ENCODE peak calls at places on chromosomes 13 and 19, in eight cellular contexts. I is endothelial cell, R is fibroblast of lung, Z is stomach, H is gastrocnemius medialis, M is HFF-Myc, Q is AG04450, F is esophagus squamous epithelium. D is an unnamed sample.
A peak's percentile ranks its signal among the peaks of the same experiment; 100 is the strongest.

GRCh38 chr13:45040173-45040572 is 50.8 kb downstream of the GPALPP1 start:
- DNase-seq in F (no peak), Q (no peak), Z (no peak), I (no peak), R (no peak), M (no peak), H (no peak), D (no peak)

GRCh38 chr19:38690832-38691231 is 43.4 kb downstream of the ACTN4 start:
- DNase-seq in H (no peak), M (no peak), F (no peak), R (no peak), I (no peak), Q (no peak), Z (no peak), D (no peak)

GRCh38 chr19:41871573-41872383 is 5.3 kb upstream of the CD79A start:
- DNase-seq in Q (no peak), M (no peak), I (no peak), Z (no peak), F (no peak), H (no peak), R (no peak), D (no peak)

GRCh38 chr19:3324405-3324856 is 42.0 kb upstream of the NFIC start:
- DNase-seq in F (no peak), Z (peak; percentile 77), H (peak; percentile 54), Q (no peak), I (peak; percentile 62), M (no peak), R (no peak), D (no peak)

GRCh38 chr13:64540468-64540867 is 2689.7 kb downstream of the PCDH9 start:
- DNase-seq in M (no peak), R (no peak), Z (no peak), Q (no peak), H (no peak), F (no peak), I (no peak), D (no peak)

GRCh38 chr19:49492573-49493411 is 3.4 kb upstream of the RPS11 start:
- DNase-seq in Q (no peak), F (no peak), H (no peak), R (peak; percentile 34), I (no peak), M (peak; percentile 59), Z (no peak), D (no peak)

GRCh38 chr13:105338044-105338443 is 1197.4 kb downstream of the EFNB2 start:
- DNase-seq in R (peak; percentile 21), Q (no peak), F (no peak), H (no peak), Z (no peak), I (no peak), M (no peak), D (no peak)

GRCh38 chr13:93430346-93430745 is 203.7 kb downstream of the GPC6 start:
- DNase-seq in H (no peak), I (no peak), Z (no peak), Q (no peak), R (no peak), F (no peak), M (no peak), D (no peak)

GRCh38 chr13:32035701-32036100 is 4.1 kb downstream of the FRY start:
- DNase-seq in Z (no peak), M (no peak), Q (no peak), I (no peak), F (no peak), H (no peak), R (no peak), D (no peak)

GRCh38 chr19:801030-801860 is 4.0 kb downstream of the PTBP1 start:
- DNase-seq in I (no peak), R (peak; percentile 43), F (no peak), H (no peak), M (peak; percentile 63), Q (no peak), Z (peak; percentile 84), D (no peak)

GRCh38 chr13:101267656-101268055 is 148.7 kb downstream of the NALCN start:
- DNase-seq in M (no peak), R (no peak), Z (no peak), Q (no peak), H (no peak), F (no peak), I (no peak), D (no peak)

GRCh38 chr19:13172335-13173128 is 22.3 kb downstream of the IER2 start:
- DNase-seq in Q (no peak), H (peak; percentile 66), Z (peak; percentile 88), I (no peak), M (no peak), F (no peak), R (peak; percentile 85), D (no peak)

GRCh38 chr19:39263912-39264305 is 4.3 kb upstream of the IFNL2 start:
- DNase-seq in I (no peak), Q (no peak), M (no peak), H (no peak), F (no peak), R (no peak), Z (no peak), D (no peak)

GRCh38 chr19:7904074-7905020 is 670 bp downstream of the MAP2K7 start:
- DNase-seq in I (no peak), M (no peak), R (no peak), Q (no peak), F (no peak), H (peak; percentile 43), Z (no peak), D (no peak)

GRCh38 chr19:38707512-38708114 is 36.7 kb downstream of the CAPN12 start:
- DNase-seq in I (no peak), H (no peak), M (no peak), Z (peak; percentile 94), R (no peak), F (no peak), Q (no peak), D (no peak)

GRCh38 chr13:44049546-44049945 is 169.8 kb downstream of the LACC1 start:
- DNase-seq in I (no peak), Z (no peak), H (no peak), M (no peak), R (no peak), Q (no peak), F (no peak), D (no peak)

GRCh38 chr13:46324976-46325375 is 62.1 kb downstream of the RUBCNL start:
- DNase-seq in H (no peak), F (no peak), Q (no peak), R (no peak), Z (no peak), M (no peak), I (no peak), D (no peak)

GRCh38 chr13:54287062-54287764 is 1258.6 kb downstream of the OLFM4 start:
- DNase-seq in M (no peak), Z (no peak), R (no peak), H (no peak), I (no peak), F (no peak), Q (no peak), D (no peak)

GRCh38 chr19:5977222-5977784 is 637 bp downstream of the RANBP3 start:
- DNase-seq in F (no peak), Q (no peak), R (no peak), M (no peak), Z (no peak), H (no peak), I (no peak), D (no peak)

DNA sequence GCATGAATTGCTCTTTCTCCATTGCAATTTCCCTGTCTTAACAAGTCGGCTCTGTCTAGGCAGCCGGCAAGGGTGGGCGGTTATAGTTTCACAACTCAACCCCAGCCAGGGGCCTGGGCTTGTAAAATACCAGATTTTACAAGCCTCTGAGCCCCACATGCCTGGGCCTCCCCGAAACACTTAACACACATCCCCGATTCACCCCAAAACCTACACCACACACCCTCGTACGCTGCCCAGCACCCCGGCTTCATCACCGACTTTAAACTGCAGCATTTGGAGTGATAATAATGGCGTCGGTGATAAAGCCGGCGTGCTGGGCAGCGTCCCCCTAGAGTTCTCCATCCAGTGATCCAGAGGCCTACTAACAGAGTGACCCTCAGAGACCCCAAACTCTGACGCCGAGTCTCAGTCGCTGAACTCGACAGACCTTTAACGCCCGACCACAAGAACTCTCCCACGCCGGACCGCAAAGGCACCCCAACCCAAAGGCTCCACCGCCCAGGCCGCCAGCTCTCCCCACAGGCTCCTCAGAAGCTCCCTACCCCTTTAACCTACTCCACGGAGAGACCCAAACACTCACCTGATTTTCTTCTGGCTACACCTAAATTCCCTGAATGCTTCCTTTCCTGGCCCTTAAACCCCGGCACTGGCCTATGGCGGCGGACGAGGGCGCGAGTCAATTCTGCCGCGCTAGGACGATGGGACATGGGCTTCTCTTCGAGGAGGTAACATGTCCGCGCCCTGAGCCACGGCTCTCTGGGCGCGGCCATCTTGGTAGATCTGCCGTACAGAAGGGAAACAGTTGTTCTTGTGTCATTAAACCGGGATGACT is at the start of gene ZNF649:
- DNase-seq in H (peak; percentile 79), R (peak; percentile 86), Z (peak; percentile 81), F (peak; percentile 25), I (peak; percentile 86), Q (peak; percentile 62), M (peak; percentile 56), D (peak; percentile 66)
- TF ChIP-seq CTCF in H (no peak), R (peak; percentile 13), Z (no peak), F (no peak), I (no peak), Q (no peak), M (no peak), D (no peak)

DNA sequence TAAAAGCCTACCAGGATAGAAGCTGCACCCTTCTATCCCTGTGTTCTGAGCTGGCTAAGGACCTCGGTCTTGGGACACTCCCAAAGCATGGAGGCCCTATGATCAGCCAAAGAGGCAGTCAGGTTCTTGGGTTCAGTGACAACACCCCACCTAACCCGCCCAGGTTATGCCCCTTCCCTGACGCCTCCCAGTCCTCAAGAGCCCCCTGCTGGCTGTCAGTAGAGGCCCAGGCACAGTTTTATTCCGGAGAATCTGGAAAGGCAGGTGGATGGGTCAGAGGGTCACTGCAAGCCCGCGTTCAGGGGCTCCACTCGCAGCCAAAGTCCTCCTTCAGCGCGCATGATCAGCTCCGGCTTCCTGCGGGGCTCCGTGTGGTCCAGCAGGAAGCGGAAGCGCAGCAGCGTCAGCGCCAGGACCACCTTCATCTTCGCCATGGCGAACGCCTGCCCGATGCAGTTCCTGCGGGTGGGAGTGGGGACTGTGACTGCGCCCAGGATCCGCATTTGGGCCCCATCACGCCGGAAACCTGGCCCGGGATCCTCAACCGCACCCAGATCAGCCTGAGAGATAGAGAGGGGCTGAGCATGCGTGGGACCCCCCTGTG is 22.3 kb downstream of the OR10H3 start:
- DNase-seq in M (no peak), Z (no peak), H (no peak), R (no peak), Q (no peak), F (no peak), I (no peak), D (no peak)
- TF ChIP-seq CTCF in M (no peak), Z (no peak), H (no peak), R (no peak), Q (no peak), F (peak; percentile 35), I (no peak), D (no peak)

DNA sequence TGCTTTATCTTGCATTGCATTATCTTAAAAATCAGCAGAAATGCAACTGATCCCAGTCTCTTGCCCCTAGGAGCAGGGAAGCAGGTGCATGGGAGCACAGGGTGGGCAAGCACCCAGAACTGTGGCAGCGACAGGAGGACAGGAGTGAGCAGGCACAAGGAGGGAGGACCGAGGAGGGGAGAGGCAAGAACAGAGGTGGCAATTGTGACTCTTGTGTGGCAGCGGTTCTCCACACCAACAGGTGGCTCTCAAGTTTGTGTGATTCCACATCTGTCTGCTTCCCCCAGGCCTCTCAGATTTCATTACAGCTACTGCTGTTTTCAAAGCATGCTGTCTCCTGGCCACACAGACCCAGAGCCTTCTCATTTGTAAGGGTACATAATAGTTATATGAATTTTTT is 108.6 kb downstream of the STK24 start:
- DNase-seq in Q (no peak), M (no peak), I (no peak), F (no peak), Z (no peak), R (no peak), H (no peak), D (no peak)
- TF ChIP-seq CTCF in Q (no peak), M (no peak), I (no peak), F (no peak), Z (no peak), R (peak; percentile 1), H (peak; percentile 22), D (no peak)

GRCh38 chr19:52351512-52351911 is 15.5 kb downstream of the ZNF610 start:
- DNase-seq in Z (no peak), H (no peak), R (no peak), M (no peak), F (no peak), I (peak; percentile 4), Q (no peak), D (no peak)
- TF ChIP-seq CTCF in Z (no peak), H (no peak), R (no peak), M (no peak), F (no peak), I (no peak), Q (no peak), D (no peak)